ENCODE peak calls at places on chromosome 20, in nine cellular contexts. P is mucosa of gallbladder; R is dermis microvascular lymphatic vessel endothelial cell; F is iPS-NIHi11; U is fibroblast of lung; X is activated naive CD4-positive, alpha-beta T cell treated with Interleukin-2 at 50 U/mL for 16 hours; M is caudate nucleus; H is progenitor cell of endocrine pancreas; A is neural crest cell. L is an unnamed sample.

GRCh38 chr20:48785801-48786200 is 42.0 kb downstream of the PREX1 start:
- DNase-seq in P (no peak), R (no peak), F (no peak), U (no peak), X (no peak), M (no peak), H (no peak), A (no peak), L (no peak)

GRCh38 chr20:10565191-10565921 is 108.4 kb downstream of the JAG1 start:
- DNase-seq in P (no peak), R (peak; percentile 82), F (no peak), U (peak; percentile 88), X (no peak), M (no peak), H (no peak), A (no peak), L (no peak)

GRCh38 chr20:47160992-47161391 is 195.5 kb downstream of the ZMYND8 start:
- DNase-seq in P (no peak), R (no peak), F (no peak), U (no peak), X (no peak), M (no peak), H (no peak), A (no peak), L (no peak)

GRCh38 chr20:11395581-11395980 is 522.1 kb upstream of the BTBD3 start:
- DNase-seq in P (no peak), R (no peak), F (no peak), U (peak; percentile 49), X (no peak), M (no peak), H (no peak), A (no peak), L (no peak)

GRCh38 chr20:62808211-62808865 is 3.7 kb downstream of the OGFR start:
- DNase-seq in P (peak; percentile 61), R (peak; percentile 57), F (peak; percentile 86), U (no peak), X (peak; percentile 79), M (peak; percentile 41), H (peak; percentile 76), A (peak; percentile 86), L (peak; percentile 76)

GRCh38 chr20:3551681-3552434 is 81.0 kb downstream of the ATRN start:
- DNase-seq in P (no peak), R (no peak), F (no peak), U (no peak), X (no peak), M (no peak), H (no peak), A (no peak), L (no peak)

GRCh38 chr20:62366370-62367135 is 559 bp downstream of the LAMA5 start:
- DNase-seq in P (no peak), R (peak; percentile 52), F (peak; percentile 82), U (no peak), X (no peak), M (no peak), H (peak; percentile 70), A (no peak), L (no peak)

GRCh38 chr20:59003836-59004492 is 3.1 kb downstream of the CTSZ start:
- DNase-seq in P (no peak), R (no peak), F (no peak), U (no peak), X (no peak), M (no peak), H (no peak), A (no peak), L (no peak)

GRCh38 chr20:5654557-5654956 is 95.6 kb upstream of the SHLD1 start:
- DNase-seq in P (peak; percentile 15), R (peak; percentile 93), F (no peak), U (peak; percentile 93), X (no peak), M (no peak), H (no peak), A (no peak), L (no peak)

GRCh38 chr20:61726979-61727378 is 338.7 kb downstream of the TAF4 start:
- DNase-seq in P (no peak), R (no peak), F (no peak), U (no peak), X (no peak), M (no peak), H (no peak), A (no peak), L (no peak)

GRCh38 chr20:37693203-37693602 is 627 bp upstream of the CTNNBL1 start:
- DNase-seq in P (no peak), R (no peak), F (no peak), U (no peak), X (no peak), M (no peak), H (no peak), A (no peak), L (no peak)

GRCh38 chr20:53922901-53923314 is 147.5 kb downstream of the BCAS1 start:
- DNase-seq in P (no peak), R (no peak), F (no peak), U (peak; percentile 49), X (no peak), M (no peak), H (no peak), A (no peak), L (no peak)

GRCh38 chr20:49636447-49636846 is 68.5 kb upstream of the PTGIS start:
- DNase-seq in P (no peak), R (no peak), F (no peak), U (no peak), X (no peak), M (no peak), H (no peak), A (no peak), L (no peak)

GRCh38 chr20:43507150-43508080 is at the start of gene L3MBTL1:
- DNase-seq in P (peak; percentile 58), R (peak; percentile 54), F (peak; percentile 97), U (peak; percentile 36), X (peak; percentile 4), M (no peak), H (peak; percentile 72), A (peak; percentile 40), L (peak; percentile 18)

GRCh38 chr20:34365765-34366213 is 2.7 kb downstream of the ITCH start:
- DNase-seq in P (no peak), R (no peak), F (no peak), U (no peak), X (no peak), M (no peak), H (no peak), A (no peak), L (peak; percentile 55)

GRCh38 chr20:56736285-56736857 is 107.3 kb downstream of the TFAP2C start:
- DNase-seq in P (no peak), R (no peak), F (peak; percentile 68), U (no peak), X (no peak), M (no peak), H (no peak), A (no peak), L (no peak)

GRCh38 chr20:54362283-54362682 is 113.1 kb upstream of the DOK5 start:
- DNase-seq in P (no peak), R (no peak), F (no peak), U (no peak), X (no peak), M (no peak), H (no peak), A (no peak), L (no peak)

GRCh38 chr20:22652685-22653568 is 68.6 kb upstream of the FOXA2 start:
- DNase-seq in P (no peak), R (no peak), F (peak; percentile 49), U (no peak), X (no peak), M (no peak), H (no peak), A (no peak), L (no peak)

GRCh38 chr20:49785851-49786174 is 26.8 kb upstream of the SLC9A8 start:
- DNase-seq in P (no peak), R (no peak), F (no peak), U (no peak), X (no peak), M (no peak), H (no peak), A (no peak), L (no peak)

GRCh38 chr20:63457737-63458136 is 14.7 kb downstream of the KCNQ2 start:
- DNase-seq in P (no peak), R (no peak), F (no peak), U (peak; percentile 9), X (no peak), M (no peak), H (no peak), A (no peak), L (peak; percentile 23)

GRCh38 chr20:2032168-2032567 is 38.3 kb upstream of the PDYN start:
- DNase-seq in P (no peak), R (no peak), F (no peak), U (no peak), X (no peak), M (no peak), H (no peak), A (peak; percentile 16), L (no peak)

GRCh38 chr20:43658723-43659419 is 8.0 kb upstream of the MYBL2 start:
- DNase-seq in P (no peak), R (no peak), F (no peak), U (no peak), X (no peak), M (no peak), H (no peak), A (no peak), L (no peak)

GRCh38 chr20:37958856-37959255 is 55.9 kb downstream of the VSTM2L start:
- DNase-seq in P (no peak), R (no peak), F (no peak), U (no peak), X (no peak), M (no peak), H (no peak), A (no peak), L (no peak)

GRCh38 chr20:1876975-1877603 is 18.1 kb upstream of the SIRPA start:
- DNase-seq in P (no peak), R (peak; percentile 62), F (peak; percentile 83), U (peak; percentile 20), X (no peak), M (peak; percentile 18), H (no peak), A (no peak), L (no peak)

GRCh38 chr20:11810316-11811130 is 107.2 kb upstream of the BTBD3 start:
- DNase-seq in P (no peak), R (no peak), F (no peak), U (peak; percentile 88), X (no peak), M (no peak), H (no peak), A (no peak), L (no peak)

GRCh38 chr20:33666293-33667244 is at the start of gene ACTL10:
- DNase-seq in P (peak; percentile 98), R (peak; percentile 97), F (peak; percentile 90), U (peak; percentile 95), X (peak; percentile 87), M (peak; percentile 76), H (peak; percentile 77), A (peak; percentile 88), L (peak; percentile 88)

GRCh38 chr20:63702751-63703470 is 4.9 kb downstream of the ARFRP1 start:
- DNase-seq in P (peak; percentile 8), R (no peak), F (peak; percentile 3), U (no peak), X (no peak), M (no peak), H (no peak), A (no peak), L (no peak)

GRCh38 chr20:2873747-2874041 is 413 bp downstream of the PTPRA start:
- DNase-seq in P (no peak), R (peak; percentile 66), F (peak; percentile 74), U (peak; percentile 47), X (peak; percentile 66), M (no peak), H (peak; percentile 58), A (peak; percentile 61), L (peak; percentile 64)

GRCh38 chr20:17630151-17630805 is 51.8 kb downstream of the RRBP1 start:
- DNase-seq in P (no peak), R (no peak), F (no peak), U (no peak), X (no peak), M (no peak), H (no peak), A (no peak), L (no peak)

GRCh38 chr20:35992713-35993335 is 24.4 kb downstream of the CNBD2 start:
- DNase-seq in P (peak; percentile 55), R (peak; percentile 64), F (peak; percentile 84), U (peak; percentile 40), X (peak; percentile 36), M (peak; percentile 4), H (no peak), A (peak; percentile 36), L (peak; percentile 50)

GRCh38 chr20:39822667-39823066 is 860.5 kb downstream of the DHX35 start:
- DNase-seq in P (no peak), R (peak; percentile 47), F (no peak), U (peak; percentile 84), X (no peak), M (no peak), H (no peak), A (no peak), L (no peak)

L was measured in activated CD4-positive, alpha-beta memory T cell treated with anti-CD3 and anti-CD28 coated beads, Interleukin-2, amount 10 ng/mL, durations not matched to agents 7 days and 5 days.